ENCODE peak calls at places on chromosomes 11 and 22, in ten cellular contexts. N, H, D, J, B, C, P, E, U and T are unnamed samples.

GRCh38 chr11:118488480-118489109 is 38.7 kb upstream of the TTC36 start:
- DNase-seq in N (peak), H (peak), D (peak), J (peak), B (peak), C (peak), P (peak), E (peak), U (peak), T (peak)

GRCh38 chr11:63939351-63939920 is 634 bp downstream of the NAA40 start:
- DNase-seq in N (peak), H (no peak), D (no peak), J (peak), B (peak), C (no peak), P (no peak), E (peak), U (no peak), T (no peak)

GRCh38 chr11:76629853-76630599 is 40.5 kb downstream of the LRRC32 start:
- DNase-seq in N (peak), H (no peak), D (no peak), J (no peak), B (no peak), C (no peak), P (peak), E (peak), U (peak), T (no peak)

GRCh38 chr22:41557401-41558240 is 3.2 kb upstream of the CSDC2 start:
- DNase-seq in N (peak), H (peak), D (no peak), J (no peak), B (no peak), C (no peak), P (peak), E (peak), U (peak), T (no peak)

GRCh38 chr11:59728913-59729312 is 15.3 kb upstream of the OR10V1 start:
- DNase-seq in N (no peak), H (no peak), D (no peak), J (no peak), B (no peak), C (no peak), P (peak), E (no peak), U (no peak), T (no peak)

GRCh38 chr11:120841074-120841473 is 182.8 kb upstream of the TBCEL start:
- DNase-seq in N (no peak), H (no peak), D (no peak), J (no peak), B (no peak), C (no peak), P (no peak), E (no peak), U (no peak), T (no peak)

GRCh38 chr11:5808500-5809121 is at the start of gene OR52N2:
- DNase-seq in N (peak), H (peak), D (no peak), J (peak), B (peak), C (peak), P (no peak), E (peak), U (peak), T (peak)

GRCh38 chr11:44518968-44519550 is 46.4 kb upstream of the CD82 start:
- DNase-seq in N (no peak), H (no peak), D (no peak), J (no peak), B (no peak), C (no peak), P (no peak), E (no peak), U (no peak), T (no peak)

GRCh38 chr11:34233215-34233614 is 124.6 kb downstream of the ABTB2 start:
- DNase-seq in N (no peak), H (no peak), D (no peak), J (no peak), B (no peak), C (no peak), P (no peak), E (no peak), U (no peak), T (no peak)

GRCh38 chr11:113464416-113464815 is 10.8 kb downstream of the DRD2 start:
- DNase-seq in N (no peak), H (no peak), D (no peak), J (no peak), B (no peak), C (no peak), P (no peak), E (no peak), U (no peak), T (no peak)

GRCh38 chr11:91248199-91248807 is 976.3 kb upstream of the FAT3 start:
- DNase-seq in N (peak), H (peak), D (no peak), J (peak), B (peak), C (no peak), P (no peak), E (peak), U (no peak), T (no peak)

GRCh38 chr22:32764330-32765116 is 37.0 kb upstream of the TIMP3 start:
- DNase-seq in N (peak), H (peak), D (peak), J (peak), B (no peak), C (no peak), P (no peak), E (peak), U (peak), T (no peak)

GRCh38 chr11:114040706-114041211 is 18.8 kb upstream of the ZBTB16 start:
- DNase-seq in N (peak), H (peak), D (no peak), J (no peak), B (no peak), C (no peak), P (no peak), E (no peak), U (no peak), T (no peak)

GRCh38 chr22:43142881-43143562 is at the start of gene MCAT:
- DNase-seq in N (peak), H (peak), D (no peak), J (peak), B (peak), C (peak), P (peak), E (peak), U (peak), T (no peak)

GRCh38 chr11:109112748-109113378 is 309.1 kb upstream of the C11orf87 start:
- DNase-seq in N (no peak), H (peak), D (no peak), J (peak), B (no peak), C (no peak), P (no peak), E (no peak), U (no peak), T (no peak)

GRCh38 chr11:96168623-96169022 is 174.4 kb downstream of the MAML2 start:
- DNase-seq in N (peak), H (peak), D (no peak), J (no peak), B (no peak), C (no peak), P (no peak), E (peak), U (no peak), T (peak)

GRCh38 chr11:62652156-62653006 is 721 bp downstream of the INTS5 start:
- DNase-seq in N (no peak), H (no peak), D (no peak), J (no peak), B (no peak), C (no peak), P (no peak), E (no peak), U (no peak), T (no peak)

GRCh38 chr22:40479126-40479800 is 108.9 kb downstream of the SGSM3 start:
- DNase-seq in N (no peak), H (no peak), D (no peak), J (no peak), B (no peak), C (no peak), P (no peak), E (no peak), U (no peak), T (no peak)

DNA sequence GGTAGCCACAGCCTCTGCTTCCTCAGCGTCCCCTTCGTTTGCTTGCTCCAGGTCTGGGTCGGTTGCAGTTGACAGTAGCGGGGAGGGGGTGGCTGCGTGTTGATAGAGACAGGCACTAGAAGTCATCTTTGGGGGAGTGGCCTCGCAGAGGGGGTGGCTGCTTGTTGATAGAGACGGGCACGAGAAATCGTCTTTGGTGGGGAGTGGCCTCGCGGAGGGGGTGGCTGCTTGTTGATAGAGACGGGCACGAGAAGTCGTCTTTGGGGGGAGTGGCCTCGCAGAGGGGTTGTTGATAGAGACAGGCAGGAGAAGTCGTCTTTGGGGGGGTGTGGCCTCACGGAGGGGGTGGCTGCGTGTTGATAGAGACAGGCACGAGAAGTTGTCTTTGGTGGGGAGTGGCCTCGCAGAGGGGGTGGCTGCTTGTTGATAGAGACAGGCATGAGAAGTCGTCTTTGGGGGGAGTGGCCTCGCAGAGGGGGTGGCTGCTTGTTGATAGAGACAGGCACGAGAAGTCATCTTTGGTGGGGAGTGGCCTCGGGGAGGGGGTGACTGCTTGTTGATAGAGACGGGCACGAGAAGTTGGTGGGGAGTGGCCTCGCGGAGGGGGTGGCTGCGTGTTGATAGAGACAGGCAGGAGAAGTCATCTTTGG is 328.3 kb downstream of the TBC1D22A start:
- DNase-seq in N (peak), H (peak), D (no peak), J (no peak), B (no peak), C (peak), P (no peak), E (no peak), U (no peak), T (no peak)
- H3K4me3 ChIP-seq in N (peak), H (peak), D (peak), J (peak), B (no peak), C (no peak), P (no peak), E (peak), U (peak), T (peak)

GRCh38 chr11:133040289-133040893 is 491.9 kb downstream of the OPCML start:
- DNase-seq in N (no peak), H (peak), D (no peak), J (no peak), B (no peak), C (no peak), P (no peak), E (no peak), U (no peak), T (no peak)

GRCh38 chr11:133041928-133042890 is 490.1 kb downstream of the OPCML start:
- DNase-seq in N (no peak), H (peak), D (no peak), J (no peak), B (no peak), C (no peak), P (no peak), E (no peak), U (no peak), T (no peak)

GRCh38 chr11:133041165-133041564 is 491.1 kb downstream of the OPCML start:
- DNase-seq in N (no peak), H (no peak), D (no peak), J (no peak), B (no peak), C (no peak), P (no peak), E (no peak), U (no peak), T (no peak)

DNA sequence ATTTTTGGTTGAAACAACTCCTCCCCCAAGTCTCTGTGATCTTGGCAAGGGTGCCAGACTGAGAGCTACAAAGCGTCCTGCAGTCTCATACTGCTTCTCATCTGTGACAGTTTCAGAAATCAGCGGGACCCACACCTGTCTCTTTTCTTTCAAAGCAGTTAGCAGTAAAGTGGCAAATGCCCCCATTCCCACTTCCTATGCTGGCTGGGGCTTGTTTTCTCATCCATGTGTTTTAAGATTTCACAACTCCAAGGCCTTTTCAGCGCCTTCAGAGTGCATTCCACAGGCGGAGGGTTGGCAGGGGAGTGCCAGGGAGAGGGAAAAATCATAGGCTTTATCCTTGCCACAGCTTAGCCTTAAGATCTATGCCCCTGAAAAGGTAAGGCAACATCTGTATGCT is 493.5 kb downstream of the OPCML start:
- DNase-seq in N (no peak), H (no peak), D (no peak), J (no peak), B (no peak), C (no peak), P (no peak), E (no peak), U (no peak), T (no peak)
- TF ChIP-seq CTCF in N (no peak), H (no peak), D (no peak), J (no peak), B (no peak), C (no peak), P (no peak), E (no peak), U (no peak), T (no peak)

GRCh38 chr11:69010361-69010891 is 2.6 kb downstream of the MRGPRF start:
- DNase-seq in N (no peak), H (peak), D (no peak), J (no peak), B (no peak), C (no peak), P (no peak), E (no peak), U (no peak), T (no peak)
- H3K4me3 ChIP-seq in N (peak), H (peak), D (peak), J (no peak), B (no peak), C (no peak), P (peak), E (peak), U (peak), T (peak)

DNA sequence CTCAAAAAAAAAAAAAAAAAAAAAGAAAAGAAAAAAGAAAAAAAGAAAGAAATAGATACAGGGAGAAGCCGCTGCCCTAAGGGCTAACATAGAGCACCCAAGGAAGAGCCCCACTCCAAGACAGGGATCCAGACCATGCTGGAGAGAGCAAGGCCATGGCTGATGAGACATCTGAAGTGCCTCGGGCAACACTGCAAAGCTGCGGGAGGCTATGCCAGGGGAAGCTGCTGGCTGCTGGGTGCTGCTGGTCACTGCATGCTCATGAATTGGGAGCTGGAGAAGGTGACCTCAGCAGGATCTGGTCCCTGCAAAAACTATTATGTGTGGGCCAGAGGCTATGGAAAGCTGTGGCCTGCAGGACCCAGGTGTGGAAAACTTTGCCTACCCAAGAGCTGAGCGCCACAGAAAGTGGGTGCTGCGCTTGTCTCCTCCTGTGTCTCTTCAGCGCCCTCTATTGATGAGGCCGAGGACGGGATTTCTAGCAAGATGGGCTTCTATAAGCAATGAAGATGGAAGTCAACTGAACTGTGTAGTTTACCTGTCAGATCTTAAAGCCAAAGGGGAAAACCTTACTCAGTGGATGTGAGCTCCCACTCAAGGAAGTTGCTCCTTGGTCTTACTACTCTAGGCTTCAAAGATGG is 17.3 kb upstream of the SLC29A2 start:
- DNase-seq in N (peak), H (peak), D (no peak), J (peak), B (peak), C (peak), P (no peak), E (peak), U (peak), T (peak)
- TF ChIP-seq CTCF in N (peak), H (peak), D (peak), J (peak), B (peak), C (peak), P (peak), E (peak), U (peak), T (peak)

GRCh38 chr11:7606496-7606895 is 66.8 kb downstream of the CYB5R2 start:
- DNase-seq in N (no peak), H (no peak), D (no peak), J (no peak), B (no peak), C (no peak), P (no peak), E (no peak), U (no peak), T (no peak)

GRCh38 chr11:7609521-7609920 is 63.8 kb downstream of the CYB5R2 start:
- DNase-seq in N (no peak), H (no peak), D (no peak), J (no peak), B (no peak), C (no peak), P (no peak), E (no peak), U (no peak), T (no peak)

GRCh38 chr11:7610393-7610792 is 62.9 kb downstream of the CYB5R2 start:
- DNase-seq in N (no peak), H (no peak), D (no peak), J (no peak), B (no peak), C (no peak), P (no peak), E (no peak), U (no peak), T (no peak)

GRCh38 chr11:7611411-7611810 is 61.9 kb downstream of the CYB5R2 start:
- DNase-seq in N (no peak), H (no peak), D (no peak), J (no peak), B (no peak), C (no peak), P (no peak), E (no peak), U (no peak), T (no peak)

DNA sequence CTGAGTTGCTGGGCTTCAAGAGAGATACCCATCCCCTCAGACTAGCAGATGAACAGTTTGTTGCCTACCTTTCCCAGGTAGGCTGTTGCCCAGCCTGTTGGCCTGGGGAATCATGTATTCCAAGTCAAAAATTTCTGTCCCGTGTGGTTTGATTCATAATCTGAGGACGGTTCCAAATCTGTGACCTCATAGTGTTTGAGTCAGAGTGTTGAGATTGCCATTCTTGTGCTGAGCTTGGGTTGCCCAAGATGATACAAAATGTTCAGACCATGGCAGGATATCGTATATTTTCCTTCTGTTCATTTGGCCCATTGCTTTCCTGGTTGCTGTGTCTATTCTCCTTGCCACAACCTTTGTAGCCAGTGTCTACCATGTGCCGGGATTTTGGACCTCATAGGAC is 64.3 kb downstream of the CYB5R2 start:
- DNase-seq in N (peak), H (no peak), D (no peak), J (no peak), B (no peak), C (no peak), P (no peak), E (no peak), U (no peak), T (no peak)
- H3K4me3 ChIP-seq in N (no peak), H (no peak), D (no peak), J (no peak), B (no peak), C (no peak), P (no peak), E (no peak), U (no peak), T (no peak)

GRCh38 chr11:67507891-67508485 is at the start of gene CDK2AP2:
- DNase-seq in N (peak), H (peak), D (peak), J (peak), B (peak), C (peak), P (peak), E (peak), U (peak), T (peak)

GRCh38 chr11:67505605-67506396 is 638 bp upstream of the PITPNM1 start:
- DNase-seq in N (peak), H (peak), D (peak), J (peak), B (peak), C (peak), P (peak), E (peak), U (peak), T (peak)

GRCh38 chr11:67507242-67507890 is 596 bp downstream of the CDK2AP2 start:
- DNase-seq in N (peak), H (peak), D (no peak), J (no peak), B (no peak), C (no peak), P (no peak), E (peak), U (peak), T (no peak)

GRCh38 chr11:67504950-67505561 is at the start of gene PITPNM1:
- DNase-seq in N (peak), H (peak), D (no peak), J (peak), B (peak), C (peak), P (peak), E (peak), U (peak), T (no peak)

DNA sequence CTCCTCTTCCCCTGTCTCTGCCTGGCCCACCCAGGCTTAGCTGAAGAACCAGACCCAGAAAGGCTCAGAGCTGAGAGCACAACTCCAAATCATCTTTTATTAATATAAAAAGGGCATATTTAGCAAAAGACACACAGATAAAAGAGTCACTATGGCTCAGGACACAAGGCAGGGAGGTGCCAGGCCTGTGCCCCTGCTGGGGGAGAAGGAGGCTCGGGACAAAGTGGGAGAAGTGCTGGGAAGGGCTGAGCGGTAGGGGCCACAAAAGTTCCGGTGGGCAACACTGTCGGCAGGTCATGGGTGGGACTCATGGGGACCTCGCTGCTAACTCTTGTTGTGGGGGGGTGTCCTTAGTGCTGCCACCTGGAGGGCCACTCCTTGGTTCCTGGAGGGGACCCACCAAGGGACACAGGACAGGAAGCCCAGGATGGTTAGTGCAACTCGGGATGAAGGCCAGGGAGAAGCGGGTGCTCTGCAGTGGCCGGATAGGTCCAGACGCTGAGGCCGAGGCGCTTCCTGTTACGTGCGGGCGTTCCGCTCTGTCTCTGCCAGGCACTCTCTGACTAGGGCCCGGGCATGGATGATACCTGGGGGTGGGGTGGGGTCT is 1.4 kb upstream of the PITPNM1 start:
- DNase-seq in N (no peak), H (no peak), D (no peak), J (no peak), B (peak), C (no peak), P (peak), E (no peak), U (no peak), T (no peak)
- TF ChIP-seq CTCF in N (no peak), H (no peak), D (no peak), J (no peak), B (peak), C (no peak), P (peak), E (no peak), U (peak), T (no peak)